ENCODE peak calls at places on chromosome 6, in four cellular contexts. Q, R, E and M are unnamed samples.

GRCh38 chr6:25794784-25795183 is 37.1 kb downstream of the SLC17A1 start:
- DNase-seq in R (no peak), Q (no peak), E (no peak), M (no peak)

GRCh38 chr6:52233975-52234823 is 10.1 kb downstream of the IL17F start:
- DNase-seq in Q (peak; percentile 62), E (peak; percentile 33), R (peak; percentile 49), M (peak; percentile 22)

GRCh38 chr6:161418458-161418945 is 144.6 kb upstream of the AGPAT4 start:
- DNase-seq in E (no peak), R (peak; percentile 61), Q (no peak), M (no peak)

GRCh38 chr6:23081701-23082100 is 512.3 kb downstream of the HDGFL1 start:
- DNase-seq in E (no peak), R (no peak), Q (no peak), M (no peak)

GRCh38 chr6:34324738-34325444 is 67.6 kb downstream of the NUDT3 start:
- DNase-seq in Q (no peak), R (no peak), E (no peak), M (no peak)

GRCh38 chr6:44062771-44063560 is 64.3 kb downstream of the MRPL14 start:
- DNase-seq in E (no peak), R (peak; percentile 46), Q (peak; percentile 73), M (no peak)

GRCh38 chr6:142787422-142787821 is 157.6 kb downstream of the HIVEP2 start:
- DNase-seq in Q (no peak), E (no peak), R (no peak), M (no peak)

GRCh38 chr6:128710305-128710704 is 172.6 kb upstream of the LAMA2 start:
- DNase-seq in R (no peak), E (no peak), Q (no peak), M (no peak)

GRCh38 chr6:6583836-6584235 is 4.7 kb upstream of the LY86 start:
- DNase-seq in R (no peak), Q (no peak), E (no peak), M (no peak)

GRCh38 chr6:148839044-148839443 is 92.2 kb downstream of the UST start:
- DNase-seq in E (no peak), R (no peak), Q (no peak), M (no peak)

GRCh38 chr6:132333639-132334516 is 67.4 kb downstream of the MOXD1 start:
- DNase-seq in Q (no peak), R (no peak), E (peak; percentile 49), M (no peak)

GRCh38 chr6:157865249-157865648 is 42.2 kb downstream of the SNX9 start:
- DNase-seq in E (no peak), Q (no peak), R (no peak), M (no peak)

GRCh38 chr6:107310362-107310761 is 149.0 kb downstream of the PDSS2 start:
- DNase-seq in Q (no peak), E (no peak), R (no peak), M (no peak)

GRCh38 chr6:157198425-157199279 is 124.7 kb downstream of the TMEM242 start:
- DNase-seq in R (no peak), E (no peak), Q (no peak), M (no peak)

GRCh38 chr6:154499854-154500589 is 10.5 kb downstream of the CNKSR3 start:
- DNase-seq in Q (no peak), E (no peak), R (no peak), M (no peak)

GRCh38 chr6:160285541-160286105 is 27.0 kb upstream of the SLC22A2 start:
- DNase-seq in E (no peak), R (no peak), Q (no peak), M (no peak)

GRCh38 chr6:159997498-159998101 is 28.7 kb downstream of the IGF2R start:
- DNase-seq in Q (no peak), E (no peak), R (no peak), M (no peak)

GRCh38 chr6:152121910-152122309 is 314.4 kb downstream of the ESR1 start:
- DNase-seq in R (no peak), Q (no peak), E (no peak), M (no peak)

GRCh38 chr6:132298344-132298949 is 102.8 kb downstream of the MOXD1 start:
- DNase-seq in E (peak; percentile 11), R (peak; percentile 56), Q (peak; percentile 30), M (peak; percentile 60)

GRCh38 chr6:166778046-166778445 is 151.0 kb upstream of the RPS6KA2 start:
- DNase-seq in Q (no peak), E (no peak), R (no peak), M (no peak)

GRCh38 chr6:4682431-4683159 is 93.6 kb upstream of the CDYL start:
- DNase-seq in Q (no peak), R (no peak), E (no peak), M (no peak)

GRCh38 chr6:50936277-50936681 is 117.6 kb downstream of the TFAP2B start:
- DNase-seq in E (no peak), R (no peak), Q (no peak), M (no peak)

GRCh38 chr6:140372064-140372463 is 997.6 kb upstream of the CITED2 start:
- DNase-seq in E (no peak), R (no peak), Q (no peak), M (no peak)

GRCh38 chr6:156589281-156589680 is 187.9 kb upstream of the ARID1B start:
- DNase-seq in E (no peak), Q (no peak), R (no peak), M (no peak)

GRCh38 chr6:164095056-164095455 is 680.5 kb downstream of the QKI start:
- DNase-seq in Q (no peak), R (no peak), E (no peak), M (no peak)

GRCh38 chr6:659716-660581 is 3.0 kb upstream of the HUS1B start:
- DNase-seq in E (no peak), Q (peak; percentile 39), R (no peak), M (peak; percentile 36)

GRCh38 chr6:105484238-105485161 is 81.6 kb upstream of the PREP start:
- DNase-seq in E (peak; percentile 6), R (no peak), Q (no peak), M (no peak)

GRCh38 chr6:6857528-6857927 is 250.2 kb upstream of the RREB1 start:
- DNase-seq in Q (no peak), R (no peak), E (no peak), M (no peak)

GRCh38 chr6:35590622-35591066 is 77.9 kb upstream of the TULP1 start:
- DNase-seq in Q (no peak), E (no peak), R (no peak), M (no peak)